ENCODE peak calls at places on chromosomes 13 and 19, in ten cellular contexts. Z, K, N, L, Q, O, H, Y, M and A are unnamed samples.

GRCh38 chr19:34269968-34270621 is 15.7 kb downstream of the GARRE1 start:
- DNase-seq in Z (no peak), K (peak; percentile 77), N (no peak), L (peak; percentile 52), Q (no peak), O (no peak), H (no peak), Y (peak; percentile 45), M (peak; percentile 77), A (peak; percentile 68)

GRCh38 chr19:19871932-19872331 is 6.2 kb downstream of the ZNF253 start:
- DNase-seq in Z (no peak), K (no peak), N (no peak), L (no peak), Q (no peak), O (no peak), H (no peak), Y (no peak), M (no peak), A (no peak)

GRCh38 chr13:105969761-105970160 is 565.7 kb downstream of the EFNB2 start:
- DNase-seq in Z (no peak), K (peak; percentile 26), N (no peak), L (no peak), Q (no peak), O (no peak), H (peak; percentile 11), Y (no peak), M (peak; percentile 51), A (no peak)

GRCh38 chr13:113209336-113209879 is at the start of gene CUL4A:
- DNase-seq in Z (peak; percentile 83), K (peak; percentile 92), N (peak; percentile 84), L (peak; percentile 62), Q (peak; percentile 85), O (peak; percentile 83), H (no peak), Y (peak; percentile 88), M (peak; percentile 49), A (peak; percentile 29)

GRCh38 chr13:40765602-40766001 is 5.4 kb downstream of the MRPS31 start:
- DNase-seq in Z (no peak), K (no peak), N (no peak), L (no peak), Q (no peak), O (no peak), H (no peak), Y (no peak), M (no peak), A (no peak)

GRCh38 chr19:12000152-12000981 is 35.1 kb downstream of the ZNF433 start:
- DNase-seq in Z (no peak), K (peak; percentile 18), N (no peak), L (no peak), Q (no peak), O (no peak), H (no peak), Y (no peak), M (peak; percentile 62), A (no peak)

GRCh38 chr19:18131841-18132596 is 20.9 kb upstream of the PIK3R2 start:
- DNase-seq in Z (no peak), K (no peak), N (no peak), L (no peak), Q (peak; percentile 54), O (no peak), H (no peak), Y (no peak), M (no peak), A (no peak)

GRCh38 chr19:5191091-5191490 is 149.5 kb downstream of the PTPRS start:
- DNase-seq in Z (no peak), K (no peak), N (no peak), L (no peak), Q (no peak), O (no peak), H (no peak), Y (no peak), M (peak; percentile 40), A (no peak)

GRCh38 chr13:80337011-80337688 is 3.8 kb downstream of the SPRY2 start:
- DNase-seq in Z (no peak), K (peak; percentile 54), N (no peak), L (no peak), Q (peak; percentile 32), O (no peak), H (no peak), Y (peak; percentile 35), M (no peak), A (no peak)

GRCh38 chr19:8334458-8335342 is 8.4 kb downstream of the KANK3 start:
- DNase-seq in Z (no peak), K (peak; percentile 92), N (peak; percentile 73), L (no peak), Q (peak; percentile 73), O (peak; percentile 56), H (no peak), Y (peak; percentile 59), M (peak; percentile 58), A (no peak)

GRCh38 chr19:8336665-8337064 is 6.4 kb downstream of the KANK3 start:
- DNase-seq in Z (no peak), K (no peak), N (no peak), L (no peak), Q (no peak), O (no peak), H (no peak), Y (no peak), M (no peak), A (no peak)

GRCh38 chr19:8333771-8334457 is 9.1 kb downstream of the KANK3 start:
- DNase-seq in Z (no peak), K (no peak), N (no peak), L (no peak), Q (no peak), O (no peak), H (no peak), Y (no peak), M (no peak), A (no peak)

GRCh38 chr19:8336072-8336569 is 6.9 kb downstream of the KANK3 start:
- DNase-seq in Z (no peak), K (no peak), N (no peak), L (no peak), Q (no peak), O (no peak), H (no peak), Y (no peak), M (no peak), A (no peak)

DNA sequence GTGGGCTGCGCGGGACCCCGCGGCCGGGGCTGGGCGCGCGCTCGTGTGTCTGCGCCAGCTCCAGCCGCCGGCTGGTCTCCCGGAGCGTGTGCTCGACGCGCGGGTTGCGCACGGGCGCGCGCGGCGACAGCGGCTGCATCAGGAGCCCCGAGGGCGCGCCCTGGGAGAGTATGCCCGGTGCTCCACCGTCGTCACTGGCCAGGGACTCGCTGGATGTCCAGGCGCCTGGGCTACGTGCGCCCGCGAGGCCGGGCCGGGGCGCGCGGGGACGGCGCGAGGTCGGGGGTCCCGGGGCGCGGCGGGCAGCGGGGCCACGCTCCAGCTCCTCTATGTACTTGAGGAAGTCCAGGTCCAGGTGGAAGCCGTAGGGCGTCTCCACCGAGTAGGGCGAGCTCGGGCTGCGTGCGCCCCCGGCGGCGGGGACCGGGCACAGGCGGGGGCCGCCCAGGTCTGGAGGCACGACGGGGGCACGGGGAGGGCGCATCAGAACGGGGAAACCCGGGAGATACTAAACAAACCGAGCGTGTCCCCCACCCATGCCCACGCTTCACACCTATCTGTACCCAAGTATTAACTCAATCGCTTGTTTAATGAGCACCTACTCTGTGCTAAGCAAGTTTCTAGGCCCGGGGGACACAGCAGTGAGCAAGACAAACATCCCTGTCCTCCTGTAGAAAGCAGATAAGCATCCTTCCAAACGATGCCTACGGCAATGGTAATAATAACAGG is 7.6 kb downstream of the KANK3 start:
- DNase-seq in Z (no peak), K (no peak), N (no peak), L (no peak), Q (no peak), O (no peak), H (no peak), Y (no peak), M (no peak), A (no peak)
- H3K4me3 ChIP-seq in Z (peak overlapping the region; percentile 72), K (no peak overlapping the region), N (peak overlapping the region; percentile 47), L (no peak overlapping the region), Q (no peak overlapping the region), O (no peak overlapping the region), H (peak overlapping the region; percentile 19), Y (peak overlapping the region; percentile 29), M (no peak overlapping the region), A (no peak overlapping the region)

GRCh38 chr19:44306283-44306682 is 1.5 kb upstream of the ZNF235 start:
- DNase-seq in Z (no peak), K (no peak), N (no peak), L (no peak), Q (no peak), O (no peak), H (no peak), Y (no peak), M (no peak), A (no peak)
- H3K4me3 ChIP-seq in Z (no peak overlapping the region), K (no peak overlapping the region), N (no peak overlapping the region), L (no peak overlapping the region), Q (no peak overlapping the region), O (no peak overlapping the region), H (no peak overlapping the region), Y (no peak overlapping the region), M (no peak overlapping the region), A (no peak overlapping the region)

GRCh38 chr19:30920238-30920637 is 429.0 kb downstream of the TSHZ3 start:
- DNase-seq in Z (no peak), K (no peak), N (no peak), L (no peak), Q (no peak), O (no peak), H (no peak), Y (no peak), M (no peak), A (no peak)
- H3K4me3 ChIP-seq in Z (no peak overlapping the region), K (no peak overlapping the region), N (no peak overlapping the region), L (no peak overlapping the region), Q (no peak overlapping the region), O (no peak overlapping the region), H (no peak overlapping the region), Y (no peak overlapping the region), M (no peak overlapping the region), A (no peak overlapping the region)

GRCh38 chr19:49152218-49152550 is 3.0 kb downstream of the HRC start:
- DNase-seq in Z (no peak), K (no peak), N (no peak), L (no peak), Q (no peak), O (no peak), H (no peak), Y (no peak), M (no peak), A (no peak)
- H3K4me3 ChIP-seq in Z (peak overlapping the region; percentile 92), K (no peak overlapping the region), N (no peak overlapping the region), L (no peak overlapping the region), Q (no peak overlapping the region), O (no peak overlapping the region), H (no peak overlapping the region), Y (no peak overlapping the region), M (no peak overlapping the region), A (no peak overlapping the region)